ENCODE peak calls at places on chromosomes 16 and 17, in nine cellular contexts. H is C1 segment of cervical spinal cord; L is CD4-positive, alpha-beta memory T cell; B is nucleus accumbens; M is NCI-H524; N is retina; W is NCI-H1694; Z is NCI-H1105 treated with DMSO at 0.1 percent for 48 hours; X is IMR-90. V is an unnamed sample.
A peak's percentile ranks its signal among the peaks of the same experiment; 100 is the strongest.

GRCh38 chr17:2484876-2485275 is 26.8 kb downstream of the METTL16 start:
- DNase-seq in B (no peak), Z (peak; percentile 57), H (no peak), M (peak; percentile 91), N (peak; percentile 88), X (no peak), L (no peak), W (peak; percentile 90), V (peak; percentile 91)

GRCh38 chr17:7587831-7588230 is 2.1 kb downstream of the SOX15 start:
- DNase-seq in B (no peak), N (no peak), M (no peak), H (no peak), Z (no peak), W (no peak), X (no peak), L (no peak), V (no peak)

GRCh38 chr17:40859536-40859935 is 7.5 kb downstream of the KRT12 start:
- DNase-seq in Z (no peak), M (no peak), L (no peak), H (no peak), B (no peak), N (no peak), W (no peak), X (peak; percentile 8), V (no peak)

GRCh38 chr16:12637002-12637401 is 166.7 kb downstream of the CPPED1 start:
- DNase-seq in H (no peak), B (no peak), N (peak; percentile 90), L (no peak), M (no peak), W (no peak), Z (no peak), X (no peak), V (no peak)

GRCh38 chr16:56356276-56357241 is 68.8 kb downstream of the AMFR start:
- DNase-seq in W (peak; percentile 23), N (peak; percentile 89), H (peak; percentile 42), B (peak; percentile 48), L (peak; percentile 47), Z (peak; percentile 42), X (peak; percentile 88), M (peak; percentile 63), V (peak; percentile 73)

GRCh38 chr17:48637323-48638260 is 11.4 kb upstream of the HOXB9 start:
- DNase-seq in N (peak; percentile 6), X (peak; percentile 85), W (no peak), L (no peak), H (no peak), Z (no peak), M (no peak), B (no peak), V (no peak)

GRCh38 chr16:75485230-75486013 is 9.8 kb downstream of the CHST6 start:
- DNase-seq in Z (no peak), W (no peak), N (no peak), B (no peak), X (no peak), H (no peak), L (no peak), M (no peak), V (no peak)

GRCh38 chr16:11743308-11744074 is 834 bp upstream of the TXNDC11 start:
- DNase-seq in L (peak; percentile 8), Z (no peak), B (no peak), X (peak; percentile 49), M (no peak), N (no peak), W (no peak), H (peak; percentile 7), V (peak; percentile 9)

GRCh38 chr17:68600123-68600880 is 865 bp downstream of the FAM20A start:
- DNase-seq in L (no peak), W (no peak), Z (no peak), B (no peak), M (no peak), H (no peak), X (no peak), N (peak; percentile 75), V (no peak)

GRCh38 chr16:51763072-51763658 is 612.1 kb upstream of the SALL1 start:
- DNase-seq in Z (no peak), W (no peak), M (no peak), B (no peak), L (no peak), N (peak; percentile 42), X (no peak), H (no peak), V (peak; percentile 52)

GRCh38 chr17:82613283-82614094 is 34.8 kb downstream of the WDR45B start:
- DNase-seq in B (no peak), Z (peak; percentile 34), M (no peak), N (no peak), W (no peak), X (no peak), L (no peak), H (no peak), V (peak; percentile 29)

GRCh38 chr16:47492428-47493357 is 31.6 kb downstream of the PHKB start:
- DNase-seq in B (no peak), N (no peak), L (no peak), W (no peak), H (no peak), M (no peak), X (peak; percentile 23), Z (no peak), V (peak; percentile 39)

GRCh38 chr17:60766778-60767190 is 89.1 kb downstream of the BCAS3 start:
- DNase-seq in M (no peak), L (peak; percentile 11), Z (no peak), W (no peak), N (no peak), B (no peak), H (no peak), X (no peak), V (no peak)

GRCh38 chr17:60134396-60135159 is 15.2 kb upstream of the CA4 start:
- DNase-seq in Z (peak; percentile 11), H (no peak), L (peak; percentile 28), M (peak; percentile 42), B (no peak), X (peak; percentile 67), W (no peak), N (no peak), V (no peak)

GRCh38 chr17:80978499-80979497 is 12.8 kb upstream of the CHMP6 start:
- DNase-seq in M (no peak), Z (no peak), B (no peak), N (peak; percentile 29), L (no peak), W (no peak), H (no peak), X (peak; percentile 22), V (no peak)

GRCh38 chr16:85988723-85989313 is 89.9 kb downstream of the IRF8 start:
- DNase-seq in Z (no peak), H (no peak), X (no peak), B (no peak), N (no peak), W (no peak), M (no peak), L (no peak), V (no peak)

GRCh38 chr17:14336418-14336817 is 35.5 kb downstream of the HS3ST3B1 start:
- DNase-seq in H (no peak), B (no peak), N (no peak), Z (no peak), X (no peak), M (no peak), W (no peak), L (no peak), V (no peak)

GRCh38 chr17:1324201-1324750 is 44.8 kb downstream of the TRARG1 start:
- DNase-seq in Z (no peak), N (no peak), B (no peak), M (no peak), X (no peak), W (no peak), H (no peak), L (no peak), V (no peak)

GRCh38 chr16:85523602-85524364 is 89.3 kb upstream of the GSE1 start:
- DNase-seq in X (peak; percentile 45), H (no peak), B (no peak), Z (no peak), L (no peak), W (no peak), M (peak; percentile 75), N (no peak), V (peak; percentile 52)

GRCh38 chr16:80144191-80144590 is 396.6 kb upstream of the DYNLRB2 start:
- DNase-seq in Z (no peak), W (no peak), M (no peak), N (no peak), L (no peak), H (no peak), B (no peak), X (peak; percentile 79), V (no peak)

GRCh38 chr17:15185625-15185991 is 79.5 kb downstream of the PMP22 start:
- DNase-seq in L (no peak), B (no peak), W (no peak), H (no peak), M (no peak), Z (no peak), N (no peak), X (peak; percentile 36), V (no peak)

GRCh38 chr17:74815671-74816370 is 39.7 kb upstream of the NAT9 start:
- DNase-seq in M (peak; percentile 38), Z (no peak), B (no peak), N (peak; percentile 69), H (no peak), W (no peak), X (no peak), L (no peak), V (peak; percentile 85)

GRCh38 chr16:50399411-50399810 is 30.6 kb upstream of the BRD7 start:
- DNase-seq in X (no peak), Z (no peak), L (no peak), N (no peak), B (no peak), M (no peak), W (no peak), H (no peak), V (no peak)

GRCh38 chr17:32798938-32799337 is 78.0 kb downstream of the MYO1D start:
- DNase-seq in N (no peak), X (no peak), L (no peak), H (no peak), B (no peak), M (no peak), Z (no peak), W (no peak), V (no peak)